ENCODE peak calls at places on chromosome 19, in five cellular contexts. U is HFFc6; W is stimulated activated CD8-positive, alpha-beta memory T cell treated with anti-CD3 and anti-CD28 coated beads, Interleukin-7, amount 100 ng/mL, for 1 hour; P is activated naive CD8-positive, alpha-beta T cell treated with anti-CD3 and anti-CD28 coated beads for 36 hours; L is non-pigmented ciliary epithelial cell. J is an unnamed sample.

GRCh38 chr19:35868172-35868822 is at the start of gene APLP1:
- DNase-seq in U (peak), W (no peak), P (peak), L (no peak), J (peak)

GRCh38 chr19:55980415-55980814 is 6.2 kb upstream of the NLRP5 start:
- DNase-seq in U (no peak), W (no peak), P (no peak), L (no peak), J (no peak)

GRCh38 chr19:58279042-58279924 is 528 bp downstream of the ZNF8 start:
- DNase-seq in U (peak), W (peak), P (peak), L (peak), J (peak)

GRCh38 chr19:37654118-37654517 is 1.1 kb downstream of the ZFP30 start:
- DNase-seq in U (no peak), W (no peak), P (no peak), L (no peak), J (peak)

GRCh38 chr19:33731886-33732285 is 64.8 kb upstream of the KCTD15 start:
- DNase-seq in U (no peak), W (no peak), P (no peak), L (no peak), J (no peak)

GRCh38 chr19:30206187-30206586 is 166.0 kb upstream of the ZNF536 start:
- DNase-seq in U (no peak), W (no peak), P (no peak), L (no peak), J (no peak)

GRCh38 chr19:29941828-29942403 is at the start of gene URI1:
- DNase-seq in U (peak), W (peak), P (peak), L (peak), J (peak)

GRCh38 chr19:44856438-44857083 is 10.5 kb downstream of the NECTIN2 start:
- DNase-seq in U (no peak), W (no peak), P (no peak), L (no peak), J (no peak)

GRCh38 chr19:12623361-12624031 is 12.8 kb downstream of the ZNF791 start:
- DNase-seq in U (no peak), W (no peak), P (no peak), L (no peak), J (no peak)

GRCh38 chr19:14035706-14036105 is 4.1 kb downstream of the IL27RA start:
- DNase-seq in U (peak), W (no peak), P (no peak), L (no peak), J (no peak)

GRCh38 chr19:4052114-4052992 is 14.3 kb downstream of the ZBTB7A start:
- DNase-seq in U (peak), W (no peak), P (no peak), L (no peak), J (no peak)

GRCh38 chr19:46892252-46893179 is 31.7 kb downstream of the ARHGAP35 start:
- DNase-seq in U (no peak), W (no peak), P (no peak), L (no peak), J (no peak)

GRCh38 chr19:33704271-33704670 is 82.5 kb downstream of the CHST8 start:
- DNase-seq in U (no peak), W (no peak), P (no peak), L (no peak), J (no peak)

GRCh38 chr19:12745166-12745897 is 6.3 kb upstream of the BEST2 start:
- DNase-seq in U (no peak), W (no peak), P (no peak), L (no peak), J (no peak)

GRCh38 chr19:35276706-35277281 is 5.5 kb upstream of the HAMP start:
- DNase-seq in U (no peak), W (no peak), P (no peak), L (no peak), J (no peak)

GRCh38 chr19:17255150-17255621 is 9.4 kb downstream of the USHBP1 start:
- DNase-seq in U (no peak), W (no peak), P (no peak), L (no peak), J (no peak)

GRCh38 chr19:9939301-9939913 is 3.1 kb upstream of the OLFM2 start:
- DNase-seq in U (no peak), W (no peak), P (no peak), L (no peak), J (peak)

GRCh38 chr19:36635342-36635741 is 30.2 kb downstream of the ZNF382 start:
- DNase-seq in U (no peak), W (no peak), P (no peak), L (no peak), J (no peak)

GRCh38 chr19:17202249-17202648 is 12.9 kb upstream of the USE1 start:
- DNase-seq in U (no peak), W (no peak), P (peak), L (no peak), J (no peak)

GRCh38 chr19:17977073-17977472 is 10.2 kb downstream of the KCNN1 start:
- DNase-seq in U (no peak), W (no peak), P (no peak), L (no peak), J (no peak)

GRCh38 chr19:39194832-39195542 is 1.8 kb upstream of the NCCRP1 start:
- DNase-seq in U (no peak), W (no peak), P (no peak), L (no peak), J (no peak)

GRCh38 chr19:37572203-37572602 is 22.4 kb downstream of the ZNF571 start:
- DNase-seq in U (peak), W (no peak), P (no peak), L (peak), J (peak)

GRCh38 chr19:35708391-35708790 is 4.0 kb downstream of the ZBTB32 start:
- DNase-seq in U (no peak), W (no peak), P (no peak), L (no peak), J (no peak)

GRCh38 chr19:52533901-52534300 is 6.4 kb downstream of the ZNF808 start:
- DNase-seq in U (no peak), W (no peak), P (no peak), L (no peak), J (no peak)

GRCh38 chr19:50046649-50047503 is 21.1 kb downstream of the ZNF473 start:
- DNase-seq in U (no peak), W (peak), P (peak), L (no peak), J (peak)

GRCh38 chr19:38892841-38893240 is 6.6 kb downstream of the SIRT2 start:
- DNase-seq in U (no peak), W (no peak), P (no peak), L (no peak), J (no peak)

GRCh38 chr19:42010245-42011126 is 16.5 kb upstream of the ATP1A3 start:
- DNase-seq in U (no peak), W (no peak), P (no peak), L (no peak), J (no peak)

GRCh38 chr19:51472607-51473006 is 5.7 kb upstream of the CEACAM18 start:
- DNase-seq in U (no peak), W (no peak), P (no peak), L (no peak), J (no peak)

J was measured in RKO.